ENCODE peak calls at places on chromosomes 13 and 19, in eight cellular contexts. R is stimulated activated CD4-positive, alpha-beta T cell treated with anti-CD3 and anti-CD28 coated beads, Interleukin-4, amount 100 ng/mL, for 48 hours; Z is pulmonary artery endothelial cell; F is substantia nigra; Q is psoas muscle; E is stimulated activated CD8-positive, alpha-beta memory T cell treated with anti-CD3 and anti-CD28 coated beads, Interleukin-15, amount 100 ng/mL, for 48 hours; B is endothelial cell; A is Peyer's patch. V is an unnamed sample.

GRCh38 chr19:19860756-19861390 is 4.8 kb upstream of the ZNF253 start:
- DNase-seq in B (peak), R (no peak), F (no peak), Z (no peak), Q (no peak), A (no peak), E (peak), V (peak)

GRCh38 chr19:18281082-18282020 is at the start of gene JUND:
- DNase-seq in R (peak), Q (peak), Z (peak), A (peak), F (peak), B (peak), E (peak), V (peak)

GRCh38 chr19:18340237-18340989 is at the start of gene PGPEP1:
- DNase-seq in E (peak), F (no peak), R (peak), Z (no peak), A (peak), B (peak), Q (peak), V (peak)

GRCh38 chr19:30326076-30326710 is 46.0 kb upstream of the ZNF536 start:
- DNase-seq in F (no peak), Q (no peak), E (no peak), A (peak), Z (no peak), R (no peak), B (no peak), V (no peak)

GRCh38 chr19:6531163-6531955 is 533 bp downstream of the TNFSF9 start:
- DNase-seq in F (no peak), A (no peak), R (no peak), Z (no peak), Q (no peak), B (no peak), E (no peak), V (peak)

GRCh38 chr19:8224394-8225145 is 15.4 kb downstream of the CERS4 start:
- DNase-seq in Z (no peak), R (no peak), Q (peak), B (no peak), F (no peak), A (no peak), E (no peak), V (no peak)

GRCh38 chr19:49391581-49392399 is 3.7 kb downstream of the KASH5 start:
- DNase-seq in B (peak), E (peak), R (peak), F (no peak), A (peak), Q (peak), Z (no peak), V (peak)

GRCh38 chr13:111005364-111005763 is 90.5 kb upstream of the ANKRD10 start:
- DNase-seq in Q (no peak), E (no peak), A (no peak), F (no peak), R (no peak), B (no peak), Z (no peak), V (no peak)

GRCh38 chr19:14003279-14004051 is 2.7 kb downstream of the RFX1 start:
- DNase-seq in R (no peak), Q (no peak), E (no peak), A (no peak), B (no peak), F (no peak), Z (no peak), V (no peak)

GRCh38 chr19:42548545-42548944 is 20.3 kb upstream of the CEACAM1 start:
- DNase-seq in R (no peak), Q (no peak), Z (no peak), E (no peak), B (no peak), A (no peak), F (no peak), V (no peak)